ENCODE peak calls at places on chromosomes 7 and 10, in five cellular contexts. T is fibroblast of the aortic adventitia, K is HCT116, J is uterus, L is kidney epithelial cell. A is an unnamed sample.

GRCh38 chr10:35641430-35642015 is 573 bp downstream of the FZD8 start:
- DNase-seq in L (no peak), J (peak), K (no peak), T (peak), A (no peak)

GRCh38 chr7:85829817-85830432 is 643.1 kb upstream of the SEMA3D start:
- DNase-seq in T (peak), L (no peak), J (no peak), K (no peak), A (peak)

GRCh38 chr10:2851544-2851943 is 215.8 kb upstream of the PFKP start:
- DNase-seq in L (no peak), K (no peak), J (no peak), T (no peak), A (no peak)

GRCh38 chr7:55174856-55175255 is 156.0 kb downstream of the EGFR start:
- DNase-seq in L (no peak), K (no peak), T (peak), J (no peak), A (no peak)

GRCh38 chr10:125091891-125092290 is 68.5 kb downstream of the CTBP2 start:
- DNase-seq in K (no peak), J (no peak), T (peak), L (no peak), A (no peak)

GRCh38 chr10:44361080-44361479 is 23.8 kb downstream of the CXCL12 start:
- DNase-seq in T (no peak), J (no peak), K (no peak), L (no peak), A (no peak)

GRCh38 chr10:22341190-22341935 is 3.9 kb upstream of the SPAG6 start:
- DNase-seq in T (peak), K (no peak), J (no peak), L (no peak), A (no peak)

GRCh38 chr10:59905735-59906416 is 480 bp downstream of the CCDC6 start:
- DNase-seq in K (no peak), L (no peak), T (no peak), J (no peak), A (no peak)

GRCh38 chr7:77537136-77537594 is at the start of gene PTPN12:
- DNase-seq in L (no peak), J (no peak), T (no peak), K (no peak), A (peak)

GRCh38 chr10:86946215-86947170 is 10.9 kb downstream of the MMRN2 start:
- DNase-seq in T (no peak), L (no peak), K (no peak), J (peak), A (no peak)

GRCh38 chr7:69796421-69796820 is 198.1 kb downstream of the AUTS2 start:
- DNase-seq in K (no peak), T (no peak), L (no peak), J (no peak), A (no peak)

GRCh38 chr7:157429001-157429679 is 92.3 kb downstream of the DNAJB6 start:
- DNase-seq in K (no peak), L (no peak), T (no peak), J (no peak), A (no peak)

GRCh38 chr10:43076876-43077420 is at the start of gene RET:
- DNase-seq in J (no peak), L (no peak), K (no peak), T (no peak), A (no peak)

GRCh38 chr7:101964680-101965079 is 147.3 kb downstream of the CUX1 start:
- DNase-seq in J (no peak), K (no peak), L (no peak), T (no peak), A (no peak)

GRCh38 chr7:134371536-134371935 is 54.8 kb upstream of the SLC35B4 start:
- DNase-seq in J (no peak), L (no peak), T (no peak), K (no peak), A (no peak)

GRCh38 chr10:129491123-129491734 is 24.2 kb downstream of the MGMT start:
- DNase-seq in T (peak), L (no peak), J (no peak), K (peak), A (no peak)

GRCh38 chr10:122019414-122019975 is 30.5 kb downstream of the TACC2 start:
- DNase-seq in L (no peak), J (no peak), T (no peak), K (no peak), A (no peak)

GRCh38 chr7:142139597-142140501 is 28.3 kb downstream of the MGAM2 start:
- DNase-seq in L (no peak), K (no peak), J (no peak), T (no peak), A (no peak)

GRCh38 chr7:127844165-127844564 is 187.1 kb downstream of the LRRC4 start:
- DNase-seq in J (no peak), L (no peak), K (no peak), T (no peak), A (no peak)

DNA sequence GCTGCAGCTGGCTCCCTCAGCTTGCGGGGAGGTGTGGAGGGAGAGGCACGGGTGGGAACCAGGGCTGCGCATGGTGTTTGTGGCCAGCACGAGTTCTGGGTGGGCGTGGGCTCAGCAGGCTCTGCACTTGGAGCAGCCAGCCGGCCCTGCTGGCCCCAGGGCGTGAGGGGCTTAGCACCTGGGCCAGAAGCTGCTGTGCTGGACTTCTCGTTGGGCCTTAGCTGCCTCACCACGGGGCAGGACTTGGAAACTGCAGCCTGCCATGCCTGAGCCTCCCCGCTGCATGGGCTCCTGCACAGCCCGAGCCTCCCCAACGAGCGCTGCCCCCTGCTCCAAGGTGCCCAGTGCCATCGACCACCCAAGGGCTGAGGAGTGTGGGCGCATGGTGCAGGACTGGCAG is 120.1 kb downstream of the ZNF248 start:
- DNase-seq in J (no peak), L (no peak), K (no peak), T (no peak), A (no peak)
- TF ChIP-seq CTCF in J (no peak), L (no peak), K (no peak), T (no peak), A (no peak)

GRCh38 chr10:84606428-84606827 is 278.0 kb downstream of the CCSER2 start:
- DNase-seq in T (no peak), K (no peak), J (no peak), L (no peak), A (no peak)

GRCh38 chr10:84607523-84607922 is 279.1 kb downstream of the CCSER2 start:
- DNase-seq in L (no peak), T (no peak), K (no peak), J (no peak), A (no peak)

GRCh38 chr10:84607044-84607443 is 278.7 kb downstream of the CCSER2 start:
- DNase-seq in T (no peak), J (no peak), K (no peak), L (no peak), A (no peak)

GRCh38 chr10:84605802-84606201 is 277.4 kb downstream of the CCSER2 start:
- DNase-seq in K (no peak), L (no peak), T (no peak), J (no peak), A (no peak)

DNA sequence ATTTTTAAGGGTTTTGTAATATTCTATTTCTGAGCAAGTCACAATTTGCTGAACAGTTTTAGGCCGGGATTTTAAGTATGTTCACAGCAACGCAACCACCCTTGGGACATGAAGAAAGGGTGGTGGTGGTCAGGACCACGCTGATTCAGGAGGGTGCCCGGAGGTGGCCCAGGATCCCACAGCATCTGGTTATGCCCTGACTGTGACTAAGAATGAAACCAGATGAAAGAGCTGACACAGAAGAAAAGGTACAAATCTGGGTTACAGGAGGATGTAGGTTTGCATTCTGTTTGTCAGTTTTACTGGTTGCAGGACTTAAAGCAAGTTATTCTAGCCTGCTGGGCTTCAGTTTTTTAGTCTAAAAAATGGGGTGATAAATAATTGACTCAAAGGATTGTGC is 279.7 kb downstream of the CCSER2 start:
- DNase-seq in T (no peak), J (no peak), L (no peak), K (no peak), A (no peak)
- TF ChIP-seq CTCF in T (no peak), J (no peak), L (no peak), K (no peak), A (no peak)

GRCh38 chr10:123043409-123043925 is 34.7 kb downstream of the ACADSB start:
- DNase-seq in L (peak), K (peak), J (no peak), T (peak), A (peak)

GRCh38 chr10:123042708-123043408 is 34.1 kb downstream of the ACADSB start:
- DNase-seq in J (no peak), K (no peak), L (no peak), T (no peak), A (no peak)

GRCh38 chr10:123039632-123039930 is 30.8 kb downstream of the ACADSB start:
- DNase-seq in J (no peak), K (no peak), L (no peak), T (no peak), A (no peak)

GRCh38 chr10:123045961-123046731 is 37.3 kb downstream of the ACADSB start:
- DNase-seq in L (no peak), K (no peak), J (no peak), T (no peak), A (no peak)

DNA sequence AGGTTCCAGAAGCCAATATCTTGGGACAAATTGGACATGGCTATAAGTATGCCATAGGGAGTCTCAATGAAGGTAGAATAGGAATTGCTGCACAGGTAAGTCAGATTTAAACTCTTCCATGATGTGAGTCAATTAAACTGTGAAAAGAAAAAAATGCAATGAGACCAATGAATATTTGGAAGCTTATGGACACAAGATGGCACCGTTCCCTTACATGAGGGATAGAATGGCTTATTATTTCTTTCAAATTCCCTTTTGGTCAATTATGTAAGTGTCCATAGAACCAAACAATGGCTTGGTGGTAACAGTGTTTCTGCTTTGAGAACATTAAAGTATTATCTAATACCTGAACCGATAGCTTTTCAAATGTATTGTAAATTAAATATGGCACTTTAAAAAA is 35.6 kb downstream of the ACADSB start:
- DNase-seq in L (no peak), T (peak), J (no peak), K (peak), A (peak)
- TF ChIP-seq CTCF in L (peak), T (no peak), J (no peak), K (peak), A (no peak)

GRCh38 chr7:12685550-12685949 is 1.9 kb upstream of the ARL4A start:
- DNase-seq in T (peak), L (no peak), K (no peak), J (no peak), A (no peak)

GRCh38 chr7:12686894-12687212 is 580 bp upstream of the ARL4A start:
- DNase-seq in K (no peak), J (no peak), T (no peak), L (no peak), A (no peak)

GRCh38 chr7:12684733-12685132 is 2.7 kb upstream of the ARL4A start:
- DNase-seq in T (no peak), J (no peak), L (no peak), K (no peak), A (no peak)

GRCh38 chr7:12686234-12686893 is 1.1 kb upstream of the ARL4A start:
- DNase-seq in L (peak), J (peak), T (peak), K (peak), A (no peak)

GRCh38 chr7:12687213-12688171 is at the start of gene ARL4A:
- DNase-seq in J (peak), L (peak), K (peak), T (peak), A (peak)
- TF ChIP-seq CTCF in J (peak), L (peak), K (peak), T (peak), A (peak)

GRCh38 chr7:22252886-22253536 is 103.9 kb downstream of the RAPGEF5 start:
- DNase-seq in K (no peak), T (no peak), L (no peak), J (no peak), A (no peak)

GRCh38 chr7:22255834-22256233 is 101.1 kb downstream of the RAPGEF5 start:
- DNase-seq in L (no peak), K (no peak), J (no peak), T (no peak), A (no peak)

GRCh38 chr7:22255342-22255741 is 101.6 kb downstream of the RAPGEF5 start:
- DNase-seq in K (no peak), T (no peak), J (no peak), L (no peak), A (no peak)

GRCh38 chr7:22251906-22252495 is 105.0 kb downstream of the RAPGEF5 start:
- DNase-seq in K (no peak), T (no peak), J (no peak), L (no peak), A (no peak)

DNA sequence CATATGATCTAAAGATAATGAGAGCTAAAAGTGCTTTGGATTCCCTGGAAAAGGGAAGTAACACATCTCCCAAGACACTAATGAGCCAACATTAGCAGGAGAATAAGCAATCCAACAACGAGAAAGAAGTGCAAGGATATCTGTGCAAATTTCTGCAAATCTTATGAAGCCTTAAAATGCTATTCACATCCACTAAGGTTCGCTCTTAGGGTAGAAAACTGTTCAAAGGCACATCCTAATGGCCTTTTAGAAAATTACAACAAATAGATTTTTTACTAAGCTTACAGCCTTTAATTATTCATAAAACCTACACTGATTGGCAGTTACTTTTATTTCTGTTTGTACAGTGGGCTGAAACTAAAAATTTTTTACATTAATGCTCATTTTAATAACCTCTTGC is 100.3 kb downstream of the RAPGEF5 start:
- DNase-seq in T (peak), J (no peak), K (no peak), L (no peak), A (no peak)
- TF ChIP-seq CTCF in T (peak), J (no peak), K (no peak), L (no peak), A (no peak)

GRCh38 chr7:26995664-26996063 is 100.1 kb downstream of the HOXA1 start:
- DNase-seq in L (no peak), J (no peak), T (no peak), K (no peak), A (no peak)
- TF ChIP-seq CTCF in L (no peak), J (no peak), T (no peak), K (no peak), A (no peak)

DNA sequence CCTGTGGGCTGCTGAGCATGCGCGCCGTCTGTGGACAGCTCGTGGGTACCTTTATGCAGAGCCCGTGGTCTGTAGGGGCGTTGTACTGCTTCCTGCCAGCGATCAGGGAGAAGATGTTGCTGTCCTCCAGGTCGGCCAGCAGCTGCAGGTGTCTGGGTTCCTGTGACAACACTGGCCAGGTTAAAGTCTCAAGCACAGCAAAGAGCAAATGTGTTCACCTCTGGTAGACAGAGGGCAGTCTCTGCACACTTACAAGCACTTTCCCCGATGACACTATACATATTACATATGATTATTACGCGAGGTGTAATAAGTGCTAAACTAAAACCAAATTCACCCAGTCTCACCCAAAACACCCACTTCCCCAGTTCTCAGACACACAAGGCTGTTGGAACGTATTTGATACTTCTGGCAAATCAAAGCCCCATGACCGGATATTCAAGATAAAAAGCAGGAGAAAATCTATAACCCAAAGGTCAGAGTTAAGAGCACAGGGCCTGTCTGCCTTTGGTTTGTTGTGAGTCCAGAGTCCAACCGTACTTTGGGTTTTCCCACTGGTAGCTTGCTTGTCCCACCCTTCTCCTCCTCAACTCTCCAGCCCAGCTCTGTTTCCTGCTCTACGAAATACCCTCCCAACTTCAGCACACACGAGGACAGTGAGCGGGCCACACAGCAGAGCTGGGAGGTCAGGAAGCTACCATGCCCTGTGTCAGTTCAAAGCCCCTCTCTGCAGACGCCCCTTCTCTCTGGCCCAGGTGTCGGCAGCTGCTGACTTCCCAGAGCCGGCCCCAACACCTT is 49.7 kb upstream of the DDC start:
- DNase-seq in L (no peak), J (no peak), K (no peak), T (peak), A (no peak)
- TF ChIP-seq CTCF in L (peak), J (peak), K (peak), T (no peak), A (peak)

GRCh38 chr7:158761945-158762344 is 57.3 kb upstream of the NCAPG2 start:
- DNase-seq in K (no peak), L (no peak), J (no peak), T (no peak), A (no peak)

GRCh38 chr7:158760445-158760764 is 55.8 kb upstream of the NCAPG2 start:
- DNase-seq in K (no peak), J (no peak), T (no peak), L (no peak), A (no peak)

GRCh38 chr7:158759749-158760444 is 55.3 kb upstream of the NCAPG2 start:
- DNase-seq in J (no peak), T (no peak), K (no peak), L (no peak), A (no peak)

GRCh38 chr7:158759245-158759614 is 54.6 kb upstream of the NCAPG2 start:
- DNase-seq in J (no peak), L (no peak), T (no peak), K (no peak), A (no peak)

GRCh38 chr7:158760936-158761335 is 56.3 kb upstream of the NCAPG2 start:
- DNase-seq in K (no peak), T (no peak), J (no peak), L (no peak), A (no peak)
- TF ChIP-seq CTCF in K (peak), T (peak), J (no peak), L (no peak), A (no peak)